ENCODE peak calls at places on chromosome 22, in eight cellular contexts. One of them, this sample, is unnamed.

GRCh38 chr22:48137640-48138039 is 1375.2 kb downstream of the TBC1D22A start:
- DNase-seq in endothelial cell of umbilical vein: no peak
- DNase-seq in HL-60: no peak
- DNase-seq in GM23338: no peak
- DNase-seq in transverse colon: no peak
- DNase-seq in esophagus muscularis mucosa: no peak
- DNase-seq in HCT116: no peak
- DNase-seq in GM12878: no peak
- DNase-seq in this sample: no peak

GRCh38 chr22:49299821-49300231 is 527.8 kb downstream of the BRD1 start:
- DNase-seq in endothelial cell of umbilical vein: no peak
- DNase-seq in HL-60: no peak
- DNase-seq in GM23338: no peak
- DNase-seq in transverse colon: no peak
- DNase-seq in esophagus muscularis mucosa: peak; percentile 87
- DNase-seq in HCT116: no peak
- DNase-seq in GM12878: no peak
- DNase-seq in this sample: no peak

GRCh38 chr22:26016916-26017315 is 152.3 kb upstream of the SEZ6L start:
- DNase-seq in endothelial cell of umbilical vein: no peak
- DNase-seq in HL-60: no peak
- DNase-seq in GM23338: no peak
- DNase-seq in transverse colon: no peak
- DNase-seq in esophagus muscularis mucosa: no peak
- DNase-seq in HCT116: no peak
- DNase-seq in GM12878: no peak
- DNase-seq in this sample: no peak

GRCh38 chr22:35313311-35314121 is 13.8 kb downstream of the TOM1 start:
- DNase-seq in endothelial cell of umbilical vein: peak; percentile 93
- DNase-seq in HL-60: no peak
- DNase-seq in GM23338: no peak
- DNase-seq in transverse colon: no peak
- DNase-seq in esophagus muscularis mucosa: no peak
- DNase-seq in HCT116: no peak
- DNase-seq in GM12878: no peak
- DNase-seq in this sample: no peak

GRCh38 chr22:20203142-20204099 is 52.6 kb upstream of the CCDC188 start:
- DNase-seq in endothelial cell of umbilical vein: peak; percentile 22
- DNase-seq in HL-60: peak; percentile 6
- DNase-seq in GM23338: peak; percentile 63
- DNase-seq in transverse colon: no peak
- DNase-seq in esophagus muscularis mucosa: no peak
- DNase-seq in HCT116: no peak
- DNase-seq in GM12878: no peak
- DNase-seq in this sample: peak; percentile 45

GRCh38 chr22:49998718-49999062 is 13.9 kb downstream of the IL17REL start:
- DNase-seq in endothelial cell of umbilical vein: no peak
- DNase-seq in HL-60: no peak
- DNase-seq in GM23338: no peak
- DNase-seq in transverse colon: no peak
- DNase-seq in esophagus muscularis mucosa: no peak
- DNase-seq in HCT116: no peak
- DNase-seq in GM12878: no peak
- DNase-seq in this sample: no peak

GRCh38 chr22:24112188-24112587 is 69.1 kb upstream of the SUSD2 start:
- DNase-seq in endothelial cell of umbilical vein: no peak
- DNase-seq in HL-60: no peak
- DNase-seq in GM23338: no peak
- DNase-seq in transverse colon: no peak
- DNase-seq in esophagus muscularis mucosa: no peak
- DNase-seq in HCT116: no peak
- DNase-seq in GM12878: no peak
- DNase-seq in this sample: no peak

GRCh38 chr22:24107668-24108067 is 73.6 kb upstream of the SUSD2 start:
- DNase-seq in endothelial cell of umbilical vein: peak; percentile 62
- DNase-seq in HL-60: no peak
- DNase-seq in GM23338: no peak
- DNase-seq in transverse colon: peak; percentile 71
- DNase-seq in esophagus muscularis mucosa: peak; percentile 97
- DNase-seq in HCT116: no peak
- DNase-seq in GM12878: no peak
- DNase-seq in this sample: no peak

GRCh38 chr22:25002241-25002985 is 49.9 kb downstream of the KIAA1671 start:
- DNase-seq in endothelial cell of umbilical vein: peak; percentile 35
- DNase-seq in HL-60: no peak
- DNase-seq in GM23338: no peak
- DNase-seq in transverse colon: no peak
- DNase-seq in esophagus muscularis mucosa: no peak
- DNase-seq in HCT116: no peak
- DNase-seq in GM12878: no peak
- DNase-seq in this sample: no peak

GRCh38 chr22:28148816-28149465 is 229.9 kb upstream of the PITPNB start:
- DNase-seq in endothelial cell of umbilical vein: no peak
- DNase-seq in HL-60: no peak
- DNase-seq in GM23338: no peak
- DNase-seq in transverse colon: no peak
- DNase-seq in esophagus muscularis mucosa: no peak
- DNase-seq in HCT116: no peak
- DNase-seq in GM12878: no peak
- DNase-seq in this sample: no peak

GRCh38 chr22:17733484-17733883 is 40.8 kb downstream of the BID start:
- DNase-seq in endothelial cell of umbilical vein: peak; percentile 34
- DNase-seq in HL-60: no peak
- DNase-seq in GM23338: no peak
- DNase-seq in transverse colon: no peak
- DNase-seq in esophagus muscularis mucosa: no peak
- DNase-seq in HCT116: no peak
- DNase-seq in GM12878: no peak
- DNase-seq in this sample: no peak

GRCh38 chr22:37484115-37485005 is 1.8 kb downstream of the MFNG start:
- DNase-seq in endothelial cell of umbilical vein: peak; percentile 88
- DNase-seq in HL-60: peak; percentile 97
- DNase-seq in GM23338: no peak
- DNase-seq in transverse colon: peak; percentile 83
- DNase-seq in esophagus muscularis mucosa: peak; percentile 93
- DNase-seq in HCT116: no peak
- DNase-seq in GM12878: peak; percentile 75
- DNase-seq in this sample: peak; percentile 92

GRCh38 chr22:49923445-49923844 is 5.0 kb downstream of the CRELD2 start:
- DNase-seq in endothelial cell of umbilical vein: no peak
- DNase-seq in HL-60: peak; percentile 87
- DNase-seq in GM23338: no peak
- DNase-seq in transverse colon: no peak
- DNase-seq in esophagus muscularis mucosa: no peak
- DNase-seq in HCT116: no peak
- DNase-seq in GM12878: no peak
- DNase-seq in this sample: no peak

GRCh38 chr22:30866216-30866615 is 102.4 kb downstream of the MORC2 start:
- DNase-seq in endothelial cell of umbilical vein: no peak
- DNase-seq in HL-60: no peak
- DNase-seq in GM23338: no peak
- DNase-seq in transverse colon: no peak
- DNase-seq in esophagus muscularis mucosa: no peak
- DNase-seq in HCT116: no peak
- DNase-seq in GM12878: no peak
- DNase-seq in this sample: no peak

GRCh38 chr22:26573026-26573662 is 16.8 kb downstream of the TPST2 start:
- DNase-seq in endothelial cell of umbilical vein: peak; percentile 93
- DNase-seq in HL-60: peak; percentile 94
- DNase-seq in GM23338: no peak
- DNase-seq in transverse colon: peak; percentile 17
- DNase-seq in esophagus muscularis mucosa: no peak
- DNase-seq in HCT116: no peak
- DNase-seq in GM12878: no peak
- DNase-seq in this sample: no peak

GRCh38 chr22:24984122-24984521 is 31.6 kb downstream of the KIAA1671 start:
- DNase-seq in endothelial cell of umbilical vein: no peak
- DNase-seq in HL-60: no peak
- DNase-seq in GM23338: no peak
- DNase-seq in transverse colon: no peak
- DNase-seq in esophagus muscularis mucosa: no peak
- DNase-seq in HCT116: no peak
- DNase-seq in GM12878: no peak
- DNase-seq in this sample: no peak

GRCh38 chr22:22442928-22443709 is 65.4 kb downstream of the ZNF280B start:
- DNase-seq in endothelial cell of umbilical vein: no peak
- DNase-seq in HL-60: no peak
- DNase-seq in GM23338: no peak
- DNase-seq in transverse colon: no peak
- DNase-seq in esophagus muscularis mucosa: no peak
- DNase-seq in HCT116: no peak
- DNase-seq in GM12878: no peak
- DNase-seq in this sample: no peak

GRCh38 chr22:22342697-22343602 is 98.4 kb downstream of the VPREB1 start:
- DNase-seq in endothelial cell of umbilical vein: peak; percentile 18
- DNase-seq in HL-60: peak; percentile 45
- DNase-seq in GM23338: peak; percentile 98
- DNase-seq in transverse colon: peak; percentile 86
- DNase-seq in esophagus muscularis mucosa: peak; percentile 90
- DNase-seq in HCT116: peak; percentile 77
- DNase-seq in GM12878: no peak
- DNase-seq in this sample: peak; percentile 25

GRCh38 chr22:18954941-18955571 is 19.0 kb upstream of the PRODH start:
- DNase-seq in endothelial cell of umbilical vein: no peak
- DNase-seq in HL-60: no peak
- DNase-seq in GM23338: no peak
- DNase-seq in transverse colon: no peak
- DNase-seq in esophagus muscularis mucosa: no peak
- DNase-seq in HCT116: no peak
- DNase-seq in GM12878: no peak
- DNase-seq in this sample: peak; percentile 53

GRCh38 chr22:35521358-35522264 is 19.0 kb upstream of the RASD2 start:
- DNase-seq in endothelial cell of umbilical vein: peak; percentile 76
- DNase-seq in HL-60: no peak
- DNase-seq in GM23338: no peak
- DNase-seq in transverse colon: no peak
- DNase-seq in esophagus muscularis mucosa: no peak
- DNase-seq in HCT116: no peak
- DNase-seq in GM12878: no peak
- DNase-seq in this sample: no peak

GRCh38 chr22:36510966-36511881 is 4.4 kb upstream of the FOXRED2 start:
- DNase-seq in endothelial cell of umbilical vein: peak; percentile 52
- DNase-seq in HL-60: peak; percentile 49
- DNase-seq in GM23338: peak; percentile 82
- DNase-seq in transverse colon: peak; percentile 34
- DNase-seq in esophagus muscularis mucosa: no peak
- DNase-seq in HCT116: no peak
- DNase-seq in GM12878: no peak
- DNase-seq in this sample: no peak

GRCh38 chr22:37843746-37844089 is 416 bp downstream of the ANKRD54 start:
- DNase-seq in endothelial cell of umbilical vein: no peak
- DNase-seq in HL-60: peak; percentile 48
- DNase-seq in GM23338: peak; percentile 58
- DNase-seq in transverse colon: peak; percentile 59
- DNase-seq in esophagus muscularis mucosa: peak; percentile 93
- DNase-seq in HCT116: no peak
- DNase-seq in GM12878: no peak
- DNase-seq in this sample: peak; percentile 94

GRCh38 chr22:23715811-23716355 is 25.1 kb downstream of the RGL4 start:
- DNase-seq in endothelial cell of umbilical vein: no peak
- DNase-seq in HL-60: peak; percentile 57
- DNase-seq in GM23338: no peak
- DNase-seq in transverse colon: no peak
- DNase-seq in esophagus muscularis mucosa: no peak
- DNase-seq in HCT116: no peak
- DNase-seq in GM12878: no peak
- DNase-seq in this sample: peak; percentile 69

GRCh38 chr22:22119003-22119402 is 125.6 kb upstream of the VPREB1 start:
- DNase-seq in endothelial cell of umbilical vein: no peak
- DNase-seq in HL-60: no peak
- DNase-seq in GM23338: no peak
- DNase-seq in transverse colon: no peak
- DNase-seq in esophagus muscularis mucosa: peak; percentile 57
- DNase-seq in HCT116: no peak
- DNase-seq in GM12878: no peak
- DNase-seq in this sample: no peak

GRCh38 chr22:20155330-20156041 is 4.6 kb upstream of the CCDC188 start:
- DNase-seq in endothelial cell of umbilical vein: peak; percentile 64
- DNase-seq in HL-60: peak; percentile 29
- DNase-seq in GM23338: no peak
- DNase-seq in transverse colon: no peak
- DNase-seq in esophagus muscularis mucosa: no peak
- DNase-seq in HCT116: no peak
- DNase-seq in GM12878: no peak
- DNase-seq in this sample: peak; percentile 88

DNA sequence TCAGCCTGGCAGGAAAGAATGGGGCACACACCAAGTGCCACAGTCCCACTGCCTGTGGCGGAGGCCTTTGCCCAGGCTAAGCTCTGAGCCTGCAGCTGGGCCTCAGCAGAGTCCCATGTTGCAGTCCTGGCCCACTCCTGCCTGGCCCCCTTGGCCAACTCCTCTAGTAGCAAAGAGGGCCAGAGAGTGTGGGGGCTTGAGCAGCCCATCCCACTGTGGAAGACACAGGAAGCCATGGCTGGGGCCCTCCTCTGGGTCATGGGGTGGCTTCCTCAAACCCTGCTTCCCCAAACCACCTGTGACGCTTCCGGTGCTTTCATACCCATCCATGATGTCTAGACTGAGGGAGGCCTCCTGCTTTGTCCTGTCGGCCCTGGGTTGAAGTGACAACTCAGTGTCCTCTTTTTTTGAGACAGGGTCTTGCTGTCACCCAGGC is 5.8 kb downstream of the RPS19BP1 start:
- DNase-seq in endothelial cell of umbilical vein: no peak
- DNase-seq in HL-60: peak; percentile 89
- DNase-seq in GM23338: no peak
- DNase-seq in transverse colon: no peak
- DNase-seq in esophagus muscularis mucosa: no peak
- DNase-seq in HCT116: no peak
- DNase-seq in GM12878: no peak
- DNase-seq in this sample: peak; percentile 37
- TF ChIP-seq POLR2AphosphoS5 in endothelial cell of umbilical vein: peak; percentile 26
- TF ChIP-seq POLR2AphosphoS5 in HL-60: peak; percentile 10
- TF ChIP-seq POLR2AphosphoS5 in GM23338: no peak
- TF ChIP-seq POLR2AphosphoS5 in transverse colon: no peak
- TF ChIP-seq POLR2AphosphoS5 in esophagus muscularis mucosa: no peak
- TF ChIP-seq POLR2AphosphoS5 in HCT116: no peak
- TF ChIP-seq POLR2AphosphoS5 in GM12878: no peak
- TF ChIP-seq POLR2AphosphoS5 in this sample: no peak

GRCh38 chr22:29351891-29352290 is 36.4 kb upstream of the RASL10A start:
- DNase-seq in endothelial cell of umbilical vein: no peak
- DNase-seq in HL-60: no peak
- DNase-seq in GM23338: no peak
- DNase-seq in transverse colon: no peak
- DNase-seq in esophagus muscularis mucosa: no peak
- DNase-seq in HCT116: no peak
- DNase-seq in GM12878: no peak
- DNase-seq in this sample: no peak
- TF ChIP-seq POLR2AphosphoS5 in endothelial cell of umbilical vein: no peak
- TF ChIP-seq POLR2AphosphoS5 in HL-60: no peak
- TF ChIP-seq POLR2AphosphoS5 in GM23338: no peak
- TF ChIP-seq POLR2AphosphoS5 in transverse colon: no peak
- TF ChIP-seq POLR2AphosphoS5 in esophagus muscularis mucosa: no peak
- TF ChIP-seq POLR2AphosphoS5 in HCT116: no peak
- TF ChIP-seq POLR2AphosphoS5 in GM12878: no peak
- TF ChIP-seq POLR2AphosphoS5 in this sample: no peak

GRCh38 chr22:40322818-40323447 is 23.4 kb upstream of the ADSL start:
- DNase-seq in endothelial cell of umbilical vein: no peak
- DNase-seq in HL-60: no peak
- DNase-seq in GM23338: no peak
- DNase-seq in transverse colon: no peak
- DNase-seq in esophagus muscularis mucosa: no peak
- DNase-seq in HCT116: no peak
- DNase-seq in GM12878: no peak
- DNase-seq in this sample: no peak
- TF ChIP-seq POLR2AphosphoS5 in endothelial cell of umbilical vein: no peak
- TF ChIP-seq POLR2AphosphoS5 in HL-60: no peak
- TF ChIP-seq POLR2AphosphoS5 in GM23338: no peak
- TF ChIP-seq POLR2AphosphoS5 in transverse colon: no peak
- TF ChIP-seq POLR2AphosphoS5 in esophagus muscularis mucosa: no peak
- TF ChIP-seq POLR2AphosphoS5 in HCT116: no peak
- TF ChIP-seq POLR2AphosphoS5 in GM12878: no peak
- TF ChIP-seq POLR2AphosphoS5 in this sample: no peak

GRCh38 chr22:43008921-43009320 is 6.0 kb downstream of the PACSIN2 start:
- DNase-seq in endothelial cell of umbilical vein: no peak
- DNase-seq in HL-60: no peak
- DNase-seq in GM23338: no peak
- DNase-seq in transverse colon: no peak
- DNase-seq in esophagus muscularis mucosa: no peak
- DNase-seq in HCT116: no peak
- DNase-seq in GM12878: no peak
- DNase-seq in this sample: no peak
- TF ChIP-seq POLR2AphosphoS5 in endothelial cell of umbilical vein: no peak
- TF ChIP-seq POLR2AphosphoS5 in HL-60: no peak
- TF ChIP-seq POLR2AphosphoS5 in GM23338: no peak
- TF ChIP-seq POLR2AphosphoS5 in transverse colon: no peak
- TF ChIP-seq POLR2AphosphoS5 in esophagus muscularis mucosa: no peak
- TF ChIP-seq POLR2AphosphoS5 in HCT116: no peak
- TF ChIP-seq POLR2AphosphoS5 in GM12878: no peak
- TF ChIP-seq POLR2AphosphoS5 in this sample: no peak